ENCODE peak calls at places on chromosome 3, in nine cellular contexts. Z, J, P, D, T, B, A, L and E are unnamed samples.

GRCh38 chr3:107045791-107046190 is 331.4 kb upstream of the CCDC54 start:
- DNase-seq in Z (no peak), J (no peak), P (no peak), D (no peak), T (no peak), B (no peak), A (no peak), L (no peak), E (no peak)

GRCh38 chr3:180073561-180073960 is 36.8 kb upstream of the PEX5L start:
- DNase-seq in Z (no peak), J (no peak), P (no peak), D (no peak), T (no peak), B (no peak), A (no peak), L (no peak), E (no peak)

GRCh38 chr3:28924744-28925360 is 356.0 kb upstream of the RBMS3 start:
- DNase-seq in Z (no peak), J (no peak), P (no peak), D (no peak), T (no peak), B (no peak), A (no peak), L (no peak), E (no peak)

GRCh38 chr3:172159376-172159775 is 120.0 kb downstream of the FNDC3B start:
- DNase-seq in Z (no peak), J (no peak), P (no peak), D (no peak), T (no peak), B (no peak), A (no peak), L (no peak), E (no peak)

GRCh38 chr3:140170612-140171011 is 235.6 kb downstream of the CLSTN2 start:
- DNase-seq in Z (no peak), J (no peak), P (no peak), D (no peak), T (no peak), B (no peak), A (peak; percentile 97), L (no peak), E (no peak)

GRCh38 chr3:110199588-110199943 is 862.2 kb upstream of the DPPA4 start:
- DNase-seq in Z (no peak), J (peak; percentile 15), P (no peak), D (peak; percentile 56), T (no peak), B (no peak), A (no peak), L (no peak), E (no peak)

GRCh38 chr3:52405066-52405465 is 39.8 kb downstream of the SEMA3G start:
- DNase-seq in Z (peak; percentile 59), J (peak; percentile 21), P (no peak), D (peak; percentile 52), T (no peak), B (no peak), A (no peak), L (no peak), E (no peak)

GRCh38 chr3:129974451-129975331 is at the start of gene TRH:
- DNase-seq in Z (no peak), J (no peak), P (peak; percentile 75), D (no peak), T (no peak), B (no peak), A (no peak), L (no peak), E (peak; percentile 68)

GRCh38 chr3:42163622-42164244 is 72.6 kb downstream of the TRAK1 start:
- DNase-seq in Z (no peak), J (no peak), P (no peak), D (no peak), T (no peak), B (no peak), A (no peak), L (no peak), E (no peak)

GRCh38 chr3:9951962-9952805 is at the start of gene PRRT3:
- DNase-seq in Z (peak; percentile 76), J (peak; percentile 69), P (peak; percentile 88), D (peak; percentile 90), T (no peak), B (peak; percentile 55), A (no peak), L (peak; percentile 75), E (peak; percentile 73)

GRCh38 chr3:112128843-112129727 is 4.0 kb downstream of the GCSAM start:
- DNase-seq in Z (no peak), J (no peak), P (no peak), D (peak; percentile 83), T (peak; percentile 51), B (no peak), A (no peak), L (peak; percentile 96), E (no peak)

GRCh38 chr3:19213608-19214220 is 65.4 kb downstream of the KCNH8 start:
- DNase-seq in Z (no peak), J (no peak), P (peak; percentile 56), D (peak; percentile 58), T (no peak), B (no peak), A (no peak), L (peak; percentile 51), E (no peak)

GRCh38 chr3:3177861-3178497 is 1.5 kb downstream of the CRBN start:
- DNase-seq in Z (no peak), J (no peak), P (no peak), D (no peak), T (no peak), B (no peak), A (no peak), L (no peak), E (no peak)

GRCh38 chr3:182703233-182703632 is 90.1 kb upstream of the ATP11B start:
- DNase-seq in Z (no peak), J (no peak), P (no peak), D (no peak), T (no peak), B (no peak), A (no peak), L (no peak), E (no peak)

GRCh38 chr3:182702216-182702615 is 91.1 kb upstream of the ATP11B start:
- DNase-seq in Z (no peak), J (no peak), P (no peak), D (no peak), T (no peak), B (no peak), A (no peak), L (no peak), E (no peak)

GRCh38 chr3:182708810-182709209 is 84.5 kb upstream of the ATP11B start:
- DNase-seq in Z (no peak), J (no peak), P (no peak), D (no peak), T (no peak), B (no peak), A (no peak), L (no peak), E (no peak)

GRCh38 chr3:182709306-182709705 is 84.0 kb upstream of the ATP11B start:
- DNase-seq in Z (no peak), J (no peak), P (no peak), D (no peak), T (no peak), B (no peak), A (no peak), L (no peak), E (no peak)

DNA sequence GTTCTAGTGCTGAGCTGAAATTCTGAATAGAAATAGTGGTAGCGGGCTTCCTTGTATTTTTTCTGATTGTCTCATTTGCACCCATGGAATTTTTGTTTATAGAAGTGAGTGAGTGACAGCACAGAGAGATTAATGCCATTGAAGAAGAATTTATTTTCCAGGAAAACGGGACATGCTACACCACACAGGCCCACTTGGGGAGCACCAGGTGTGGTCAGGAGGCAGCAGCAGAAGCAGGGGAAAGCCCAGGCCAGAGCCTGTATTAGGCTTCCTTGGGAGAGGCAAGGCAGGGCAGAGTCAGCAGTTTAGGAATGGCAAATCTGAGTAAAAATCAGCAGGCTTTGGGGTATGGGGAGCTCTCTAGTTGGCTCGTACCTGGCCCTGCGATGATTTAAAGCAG is 88.4 kb upstream of the ATP11B start:
- DNase-seq in Z (no peak), J (no peak), P (peak; percentile 86), D (no peak), T (no peak), B (no peak), A (no peak), L (no peak), E (no peak)
- TF ChIP-seq CTCF in Z (no peak), J (no peak), P (peak; percentile 71), D (no peak), T (no peak), B (no peak), A (no peak), L (no peak), E (peak; percentile 36)

DNA sequence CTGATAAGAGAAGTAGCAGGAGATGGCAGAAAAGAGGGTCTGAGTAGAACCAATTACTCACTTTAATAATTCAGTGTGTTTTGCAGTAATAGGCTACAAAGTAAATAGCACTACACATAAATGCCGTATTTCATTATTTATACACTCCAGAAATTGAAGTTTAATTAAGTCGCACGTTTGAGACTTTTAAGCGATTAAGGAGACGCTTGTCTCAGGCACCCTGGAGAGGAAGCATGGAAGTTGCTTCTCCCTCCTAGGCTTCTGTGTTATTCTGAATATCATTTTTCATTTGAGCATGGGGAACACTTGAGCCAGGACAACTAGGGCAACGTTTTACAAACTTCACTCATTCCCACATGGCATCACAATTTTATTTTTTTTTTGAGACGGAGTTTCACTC is 12.2 kb downstream of the GXYLT2 start:
- DNase-seq in Z (no peak), J (no peak), P (no peak), D (no peak), T (no peak), B (no peak), A (no peak), L (no peak), E (no peak)
- TF ChIP-seq CTCF in Z (no peak), J (no peak), P (no peak), D (no peak), T (no peak), B (no peak), A (no peak), L (no peak), E (no peak)

GRCh38 chr3:178948546-178948945 is 123.1 kb downstream of the ZMAT3 start:
- DNase-seq in Z (no peak), J (no peak), P (no peak), D (no peak), T (no peak), B (no peak), A (no peak), L (no peak), E (no peak)

GRCh38 chr3:178950676-178951075 is 120.9 kb downstream of the ZMAT3 start:
- DNase-seq in Z (no peak), J (no peak), P (no peak), D (no peak), T (no peak), B (no peak), A (no peak), L (no peak), E (no peak)

GRCh38 chr3:178949896-178950295 is 121.7 kb downstream of the ZMAT3 start:
- DNase-seq in Z (no peak), J (no peak), P (no peak), D (no peak), T (no peak), B (no peak), A (no peak), L (no peak), E (no peak)

GRCh38 chr3:178947738-178948137 is 123.9 kb downstream of the ZMAT3 start:
- DNase-seq in Z (no peak), J (no peak), P (no peak), D (no peak), T (no peak), B (no peak), A (no peak), L (no peak), E (no peak)
- TF ChIP-seq CTCF in Z (peak; percentile 31), J (no peak), P (peak; percentile 55), D (no peak), T (no peak), B (no peak), A (no peak), L (peak; percentile 48), E (no peak)

GRCh38 chr3:187295635-187296034 is 4.1 kb upstream of the MASP1 start:
- DNase-seq in Z (no peak), J (no peak), P (peak; percentile 57), D (no peak), T (no peak), B (no peak), A (no peak), L (no peak), E (no peak)
- TF ChIP-seq CTCF in Z (no peak), J (no peak), P (peak; percentile 75), D (no peak), T (no peak), B (no peak), A (no peak), L (peak; percentile 48), E (peak; percentile 11)